ENCODE peak calls at places on chromosomes 1 and 21, in ten cellular contexts. One of them, this sample, is unnamed.

GRCh38 chr1:27970401-27970800 is 10.6 kb downstream of the XKR8 start:
- DNase-seq in cardiac muscle cell: peak
- DNase-seq in astrocyte: peak
- DNase-seq in heart right ventricle: peak
- DNase-seq in body of pancreas: no peak
- DNase-seq in RWPE1: no peak
- DNase-seq in WERI-Rb-1: no peak
- DNase-seq in uterus: peak
- DNase-seq in stomach: no peak
- DNase-seq in coronary artery: no peak
- DNase-seq in this sample: no peak

GRCh38 chr21:29656504-29657227 is 283.1 kb downstream of the GRIK1 start:
- DNase-seq in WERI-Rb-1: no peak
- DNase-seq in cardiac muscle cell: peak
- DNase-seq in uterus: no peak
- DNase-seq in coronary artery: no peak
- DNase-seq in astrocyte: peak
- DNase-seq in body of pancreas: no peak
- DNase-seq in heart right ventricle: no peak
- DNase-seq in stomach: no peak
- DNase-seq in RWPE1: peak
- DNase-seq in this sample: no peak

GRCh38 chr1:40745180-40745579 is 38.4 kb upstream of the KCNQ4 start:
- DNase-seq in heart right ventricle: no peak
- DNase-seq in RWPE1: no peak
- DNase-seq in WERI-Rb-1: no peak
- DNase-seq in astrocyte: peak
- DNase-seq in body of pancreas: no peak
- DNase-seq in coronary artery: no peak
- DNase-seq in stomach: no peak
- DNase-seq in uterus: no peak
- DNase-seq in cardiac muscle cell: peak
- DNase-seq in this sample: no peak

GRCh38 chr1:33228935-33229487 is 27.3 kb upstream of the ZNF362 start:
- DNase-seq in astrocyte: peak
- DNase-seq in cardiac muscle cell: peak
- DNase-seq in stomach: no peak
- DNase-seq in RWPE1: peak
- DNase-seq in WERI-Rb-1: no peak
- DNase-seq in heart right ventricle: peak
- DNase-seq in body of pancreas: peak
- DNase-seq in coronary artery: no peak
- DNase-seq in uterus: peak
- DNase-seq in this sample: no peak

GRCh38 chr1:169928438-169929209 is 34.9 kb upstream of the SCYL3 start:
- DNase-seq in coronary artery: no peak
- DNase-seq in body of pancreas: no peak
- DNase-seq in uterus: no peak
- DNase-seq in stomach: no peak
- DNase-seq in cardiac muscle cell: peak
- DNase-seq in astrocyte: peak
- DNase-seq in heart right ventricle: no peak
- DNase-seq in RWPE1: peak
- DNase-seq in WERI-Rb-1: no peak
- DNase-seq in this sample: no peak

GRCh38 chr1:184482113-184482512 is 95.3 kb downstream of the C1orf21 start:
- DNase-seq in uterus: peak
- DNase-seq in stomach: peak
- DNase-seq in WERI-Rb-1: no peak
- DNase-seq in RWPE1: no peak
- DNase-seq in body of pancreas: peak
- DNase-seq in heart right ventricle: peak
- DNase-seq in cardiac muscle cell: peak
- DNase-seq in coronary artery: peak
- DNase-seq in astrocyte: no peak
- DNase-seq in this sample: no peak

GRCh38 chr21:31895069-31895851 is 22.4 kb downstream of the HUNK start:
- DNase-seq in coronary artery: no peak
- DNase-seq in WERI-Rb-1: no peak
- DNase-seq in heart right ventricle: no peak
- DNase-seq in astrocyte: no peak
- DNase-seq in RWPE1: no peak
- DNase-seq in uterus: no peak
- DNase-seq in body of pancreas: no peak
- DNase-seq in cardiac muscle cell: no peak
- DNase-seq in stomach: no peak
- DNase-seq in this sample: no peak

GRCh38 chr1:110060034-110060661 is 10.3 kb downstream of the ALX3 start:
- DNase-seq in RWPE1: peak
- DNase-seq in coronary artery: no peak
- DNase-seq in heart right ventricle: no peak
- DNase-seq in body of pancreas: no peak
- DNase-seq in cardiac muscle cell: peak
- DNase-seq in uterus: no peak
- DNase-seq in WERI-Rb-1: peak
- DNase-seq in astrocyte: no peak
- DNase-seq in stomach: peak
- DNase-seq in this sample: no peak

GRCh38 chr1:207817778-207818751 is 66.2 kb downstream of the CD46 start:
- DNase-seq in uterus: no peak
- DNase-seq in body of pancreas: peak
- DNase-seq in heart right ventricle: peak
- DNase-seq in coronary artery: peak
- DNase-seq in stomach: no peak
- DNase-seq in RWPE1: no peak
- DNase-seq in WERI-Rb-1: no peak
- DNase-seq in astrocyte: no peak
- DNase-seq in cardiac muscle cell: no peak
- DNase-seq in this sample: no peak

GRCh38 chr1:207820568-207821463 is 69.0 kb downstream of the CD46 start:
- DNase-seq in body of pancreas: no peak
- DNase-seq in RWPE1: no peak
- DNase-seq in cardiac muscle cell: no peak
- DNase-seq in coronary artery: no peak
- DNase-seq in stomach: no peak
- DNase-seq in heart right ventricle: no peak
- DNase-seq in uterus: no peak
- DNase-seq in WERI-Rb-1: no peak
- DNase-seq in astrocyte: no peak
- DNase-seq in this sample: no peak

GRCh38 chr1:207821464-207822045 is 69.7 kb downstream of the CD46 start:
- DNase-seq in astrocyte: no peak
- DNase-seq in coronary artery: peak
- DNase-seq in stomach: no peak
- DNase-seq in cardiac muscle cell: no peak
- DNase-seq in heart right ventricle: no peak
- DNase-seq in WERI-Rb-1: no peak
- DNase-seq in uterus: no peak
- DNase-seq in RWPE1: no peak
- DNase-seq in body of pancreas: peak
- DNase-seq in this sample: no peak

GRCh38 chr1:207817166-207817565 is 65.3 kb downstream of the CD46 start:
- DNase-seq in uterus: no peak
- DNase-seq in RWPE1: no peak
- DNase-seq in heart right ventricle: no peak
- DNase-seq in stomach: no peak
- DNase-seq in cardiac muscle cell: no peak
- DNase-seq in body of pancreas: no peak
- DNase-seq in WERI-Rb-1: no peak
- DNase-seq in astrocyte: no peak
- DNase-seq in coronary artery: peak
- DNase-seq in this sample: no peak

DNA sequence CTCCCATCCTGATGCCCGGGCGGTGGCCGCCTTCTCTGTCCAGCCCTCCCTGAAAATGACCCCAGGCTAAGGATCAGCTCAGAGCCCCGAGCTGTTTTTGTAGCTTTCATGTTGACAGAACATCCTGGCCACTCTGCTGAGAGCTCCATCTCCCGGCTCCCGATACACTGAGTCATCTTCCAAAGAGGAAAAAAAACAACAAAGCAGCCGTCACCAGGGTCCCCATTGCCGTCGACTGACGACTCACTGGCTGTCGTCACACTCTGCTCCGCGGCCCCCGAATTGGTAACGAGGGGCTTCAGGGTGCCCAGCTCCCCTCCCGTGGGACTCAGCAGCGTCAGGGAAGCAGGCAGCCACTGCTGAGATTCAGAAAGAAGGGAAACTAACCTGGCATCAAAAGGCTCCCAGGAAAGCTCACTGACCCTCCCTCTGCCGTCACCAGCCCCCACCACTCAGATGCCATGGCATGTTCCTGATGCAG is 67.2 kb downstream of the CD46 start:
- DNase-seq in uterus: no peak
- DNase-seq in astrocyte: peak
- DNase-seq in RWPE1: no peak
- DNase-seq in cardiac muscle cell: no peak
- DNase-seq in WERI-Rb-1: no peak
- DNase-seq in coronary artery: peak
- DNase-seq in body of pancreas: no peak
- DNase-seq in heart right ventricle: no peak
- DNase-seq in stomach: no peak
- DNase-seq in this sample: no peak
- H3K27ac ChIP-seq in uterus: peak
- H3K27ac ChIP-seq in astrocyte: no peak
- H3K27ac ChIP-seq in RWPE1: peak
- H3K27ac ChIP-seq in cardiac muscle cell: no peak
- H3K27ac ChIP-seq in WERI-Rb-1: no peak
- H3K27ac ChIP-seq in coronary artery: peak
- H3K27ac ChIP-seq in body of pancreas: peak
- H3K27ac ChIP-seq in heart right ventricle: peak
- H3K27ac ChIP-seq in stomach: peak
- H3K27ac ChIP-seq in this sample: peak

GRCh38 chr21:35227774-35228173 is 178.7 kb upstream of the RUNX1 start:
- DNase-seq in stomach: no peak
- DNase-seq in body of pancreas: no peak
- DNase-seq in coronary artery: no peak
- DNase-seq in uterus: no peak
- DNase-seq in heart right ventricle: no peak
- DNase-seq in WERI-Rb-1: no peak
- DNase-seq in astrocyte: no peak
- DNase-seq in cardiac muscle cell: no peak
- DNase-seq in RWPE1: no peak
- DNase-seq in this sample: no peak
- H3K27ac ChIP-seq in stomach: no peak
- H3K27ac ChIP-seq in body of pancreas: no peak
- H3K27ac ChIP-seq in coronary artery: no peak
- H3K27ac ChIP-seq in uterus: no peak
- H3K27ac ChIP-seq in heart right ventricle: no peak
- H3K27ac ChIP-seq in WERI-Rb-1: no peak
- H3K27ac ChIP-seq in astrocyte: no peak
- H3K27ac ChIP-seq in cardiac muscle cell: no peak
- H3K27ac ChIP-seq in RWPE1: no peak
- H3K27ac ChIP-seq in this sample: no peak

DNA sequence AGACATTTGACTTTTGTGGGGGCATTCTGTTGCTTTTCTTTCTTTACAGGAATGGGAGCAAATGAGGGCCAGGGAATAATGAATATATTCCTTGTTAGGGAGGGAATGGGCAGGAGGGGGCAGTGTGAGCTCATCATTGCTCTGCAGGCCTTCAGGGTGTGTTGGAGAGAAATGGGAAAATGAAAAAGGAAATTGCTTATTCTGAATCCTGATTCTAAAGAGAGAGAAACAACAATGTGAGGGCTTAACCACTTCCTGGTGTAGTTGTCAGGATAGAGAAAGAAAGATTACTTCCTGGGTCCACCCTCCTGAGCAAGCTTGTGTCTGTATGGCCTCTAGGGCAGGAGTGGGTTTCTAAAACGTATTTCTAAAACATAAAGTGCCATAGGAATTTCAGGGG is 28.3 kb downstream of the VANGL2 start:
- DNase-seq in heart right ventricle: peak
- DNase-seq in WERI-Rb-1: no peak
- DNase-seq in cardiac muscle cell: peak
- DNase-seq in uterus: no peak
- DNase-seq in stomach: peak
- DNase-seq in RWPE1: peak
- DNase-seq in astrocyte: peak
- DNase-seq in coronary artery: no peak
- DNase-seq in body of pancreas: peak
- DNase-seq in this sample: no peak
- H3K27ac ChIP-seq in heart right ventricle: no peak
- H3K27ac ChIP-seq in WERI-Rb-1: no peak
- H3K27ac ChIP-seq in cardiac muscle cell: no peak
- H3K27ac ChIP-seq in uterus: no peak
- H3K27ac ChIP-seq in stomach: no peak
- H3K27ac ChIP-seq in RWPE1: no peak
- H3K27ac ChIP-seq in astrocyte: no peak
- H3K27ac ChIP-seq in coronary artery: no peak
- H3K27ac ChIP-seq in body of pancreas: no peak
- H3K27ac ChIP-seq in this sample: no peak

GRCh38 chr1:246513619-246514343 is 6.7 kb upstream of the SMYD3 start:
- DNase-seq in astrocyte: no peak
- DNase-seq in heart right ventricle: no peak
- DNase-seq in coronary artery: no peak
- DNase-seq in cardiac muscle cell: no peak
- DNase-seq in body of pancreas: no peak
- DNase-seq in stomach: no peak
- DNase-seq in uterus: no peak
- DNase-seq in WERI-Rb-1: no peak
- DNase-seq in RWPE1: no peak
- DNase-seq in this sample: no peak
- H3K27ac ChIP-seq in astrocyte: no peak
- H3K27ac ChIP-seq in heart right ventricle: no peak
- H3K27ac ChIP-seq in coronary artery: no peak
- H3K27ac ChIP-seq in cardiac muscle cell: no peak
- H3K27ac ChIP-seq in body of pancreas: no peak
- H3K27ac ChIP-seq in stomach: no peak
- H3K27ac ChIP-seq in uterus: no peak
- H3K27ac ChIP-seq in WERI-Rb-1: no peak
- H3K27ac ChIP-seq in RWPE1: no peak
- H3K27ac ChIP-seq in this sample: no peak

DNA sequence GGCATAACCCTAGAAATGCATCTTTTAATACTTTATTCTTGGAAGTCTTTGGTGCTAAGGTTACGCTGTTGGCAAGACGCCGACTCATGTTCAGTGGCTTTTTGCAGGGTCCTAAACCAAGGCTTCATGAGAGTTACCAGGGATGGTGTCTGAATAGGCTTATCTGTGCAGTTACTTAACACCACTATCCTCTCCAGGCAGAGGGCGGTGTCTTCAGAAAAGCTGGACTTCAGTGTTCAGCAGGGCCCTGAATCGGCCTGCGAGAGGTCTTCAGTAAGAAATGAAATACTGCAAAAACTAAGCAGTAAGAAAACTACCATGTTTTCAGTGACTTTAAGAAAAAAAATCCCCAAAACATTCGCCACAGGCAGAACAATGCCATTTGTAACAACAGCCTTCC is 58.3 kb downstream of the SIM2 start:
- DNase-seq in coronary artery: no peak
- DNase-seq in uterus: no peak
- DNase-seq in astrocyte: no peak
- DNase-seq in heart right ventricle: no peak
- DNase-seq in body of pancreas: no peak
- DNase-seq in stomach: no peak
- DNase-seq in WERI-Rb-1: no peak
- DNase-seq in RWPE1: no peak
- DNase-seq in cardiac muscle cell: no peak
- DNase-seq in this sample: no peak
- H3K27ac ChIP-seq in coronary artery: no peak
- H3K27ac ChIP-seq in uterus: no peak
- H3K27ac ChIP-seq in astrocyte: no peak
- H3K27ac ChIP-seq in heart right ventricle: no peak
- H3K27ac ChIP-seq in body of pancreas: no peak
- H3K27ac ChIP-seq in stomach: no peak
- H3K27ac ChIP-seq in WERI-Rb-1: no peak
- H3K27ac ChIP-seq in RWPE1: no peak
- H3K27ac ChIP-seq in cardiac muscle cell: no peak
- H3K27ac ChIP-seq in this sample: no peak

This sample was measured in caudate nucleus.